ENCODE peak calls at places on chromosomes 5 and 9, in seven cellular contexts. S is epithelial cell of esophagus; O is CD8-positive, alpha-beta T cell; T is adrenal gland; F is left ventricle myocardium inferior; A is tibial nerve; R is AG04450. Q is an unnamed sample.

GRCh38 chr9:127370147-127370579 is 26.8 kb upstream of the SLC2A8 start:
- DNase-seq in S (no peak), O (no peak), T (no peak), F (no peak), A (no peak), R (no peak), Q (no peak)

GRCh38 chr5:151923865-151924264 is 786 bp downstream of the GLRA1 start:
- DNase-seq in S (peak; percentile 41), O (no peak), T (no peak), F (no peak), A (no peak), R (no peak), Q (no peak)

GRCh38 chr9:87518702-87519335 is 21.2 kb downstream of the DAPK1 start:
- DNase-seq in S (peak; percentile 21), O (no peak), T (peak; percentile 72), F (peak; percentile 60), A (peak; percentile 40), R (no peak), Q (peak; percentile 32)

GRCh38 chr5:137019229-137019628 is 479.9 kb downstream of the SPOCK1 start:
- DNase-seq in S (no peak), O (no peak), T (no peak), F (no peak), A (no peak), R (no peak), Q (no peak)

GRCh38 chr5:82594097-82594496 is 315.9 kb upstream of the RPS23 start:
- DNase-seq in S (peak; percentile 50), O (no peak), T (no peak), F (no peak), A (no peak), R (no peak), Q (no peak)

GRCh38 chr9:82105729-82106128 is 117.2 kb downstream of the SPATA31D1 start:
- DNase-seq in S (no peak), O (no peak), T (no peak), F (no peak), A (no peak), R (no peak), Q (peak; percentile 19)

GRCh38 chr5:134083517-134083916 is 31.0 kb upstream of the TCF7 start:
- DNase-seq in S (no peak), O (no peak), T (no peak), F (no peak), A (no peak), R (no peak), Q (no peak)

GRCh38 chr9:109274768-109275596 is 45.9 kb downstream of the EPB41L4B start:
- DNase-seq in S (no peak), O (no peak), T (no peak), F (no peak), A (no peak), R (no peak), Q (peak; percentile 87)

GRCh38 chr9:134344068-134344820 is 18.0 kb downstream of the RXRA start:
- DNase-seq in S (no peak), O (peak; percentile 26), T (peak; percentile 61), F (peak; percentile 77), A (no peak), R (no peak), Q (no peak)

GRCh38 chr5:1799110-1799601 is 481 bp downstream of the MRPL36 start:
- DNase-seq in S (peak; percentile 15), O (no peak), T (peak; percentile 33), F (no peak), A (no peak), R (no peak), Q (no peak)

GRCh38 chr9:134575817-134576176 is 65.8 kb upstream of the COL5A1 start:
- DNase-seq in S (no peak), O (no peak), T (no peak), F (no peak), A (no peak), R (no peak), Q (no peak)

GRCh38 chr5:147963948-147964693 is 57.8 kb upstream of the C5orf46 start:
- DNase-seq in S (peak; percentile 60), O (no peak), T (no peak), F (no peak), A (no peak), R (no peak), Q (peak; percentile 14)

GRCh38 chr9:121322037-121322736 is 47.9 kb downstream of the STOM start:
- DNase-seq in S (peak; percentile 98), O (no peak), T (no peak), F (no peak), A (no peak), R (peak; percentile 91), Q (no peak)

GRCh38 chr9:137970098-137970497 is 92.5 kb downstream of the CACNA1B start:
- DNase-seq in S (no peak), O (no peak), T (no peak), F (no peak), A (no peak), R (no peak), Q (no peak)

GRCh38 chr9:83978992-83979811 is 813 bp downstream of the HNRNPK start:
- DNase-seq in S (peak; percentile 81), O (peak; percentile 78), T (peak; percentile 93), F (peak; percentile 86), A (peak; percentile 60), R (peak; percentile 59), Q (peak; percentile 92)

GRCh38 chr5:125551797-125552196 is 805.4 kb upstream of the ZNF608 start:
- DNase-seq in S (no peak), O (no peak), T (no peak), F (no peak), A (no peak), R (no peak), Q (no peak)

GRCh38 chr9:93096131-93096802 is at the start of gene CARD19:
- DNase-seq in S (peak; percentile 47), O (no peak), T (peak; percentile 72), F (peak; percentile 59), A (peak; percentile 43), R (no peak), Q (peak; percentile 88)

GRCh38 chr5:150350524-150351344 is 6.8 kb upstream of the TCOF1 start:
- DNase-seq in S (peak; percentile 76), O (peak; percentile 7), T (peak; percentile 82), F (peak; percentile 63), A (peak; percentile 52), R (peak; percentile 43), Q (peak; percentile 77)

GRCh38 chr5:133440467-133441115 is 171.8 kb downstream of the FSTL4 start:
- DNase-seq in S (peak; percentile 29), O (no peak), T (no peak), F (no peak), A (no peak), R (no peak), Q (no peak)

GRCh38 chr5:117220730-117221129 is 646.1 kb upstream of the SEMA6A start:
- DNase-seq in S (peak; percentile 4), O (no peak), T (no peak), F (no peak), A (no peak), R (no peak), Q (no peak)

GRCh38 chr9:93224591-93224990 is 40.7 kb downstream of the WNK2 start:
- DNase-seq in S (peak; percentile 98), O (no peak), T (no peak), F (no peak), A (no peak), R (no peak), Q (peak; percentile 42)

GRCh38 chr9:120652902-120653301 is 61.4 kb downstream of the MEGF9 start:
- DNase-seq in S (no peak), O (no peak), T (no peak), F (no peak), A (no peak), R (no peak), Q (no peak)

GRCh38 chr5:172150514-172151425 is 37.3 kb downstream of the STK10 start:
- DNase-seq in S (no peak), O (peak; percentile 7), T (peak; percentile 45), F (peak; percentile 64), A (no peak), R (no peak), Q (peak; percentile 37)

GRCh38 chr5:165029471-165029870 is 1524.1 kb downstream of the MAT2B start:
- DNase-seq in S (peak; percentile 15), O (no peak), T (no peak), F (no peak), A (no peak), R (no peak), Q (no peak)

GRCh38 chr9:124291801-124292396 is 34.1 kb downstream of the NEK6 start:
- DNase-seq in S (no peak), O (no peak), T (no peak), F (peak; percentile 41), A (no peak), R (no peak), Q (no peak)

DNA sequence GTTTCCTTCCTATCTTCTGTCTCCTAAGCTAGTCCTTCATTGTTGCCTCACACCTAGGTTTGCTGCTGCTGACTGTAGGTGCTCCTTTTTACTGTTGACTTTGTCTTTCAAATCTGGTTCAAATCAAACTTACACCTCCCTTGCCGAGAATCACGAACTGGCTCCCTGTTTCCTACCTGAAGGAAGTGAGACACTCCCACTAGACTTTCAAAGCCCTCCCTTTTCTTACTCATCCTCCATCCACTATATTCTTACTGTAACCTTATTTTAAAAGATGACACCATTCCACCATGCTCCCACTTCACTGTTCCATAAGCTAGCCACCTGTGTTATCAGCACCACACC is 10.5 kb downstream of the OCLN start:
- DNase-seq in S (peak; percentile 74), O (no peak), T (no peak), F (no peak), A (no peak), R (no peak), Q (no peak)
- H3K4me3 ChIP-seq in S (no peak overlapping the region), O (no peak overlapping the region), T (no peak overlapping the region), F (no peak overlapping the region), A (no peak overlapping the region), R (no peak overlapping the region), Q (no peak overlapping the region)

GRCh38 chr5:157506066-157506590 is 46.1 kb downstream of the NIPAL4 start:
- DNase-seq in S (no peak), O (no peak), T (no peak), F (no peak), A (no peak), R (no peak), Q (no peak)
- TF ChIP-seq CTCF in S (no peak), O (no peak), T (no peak), F (no peak), A (no peak), R (no peak), Q (no peak)

GRCh38 chr5:88861213-88861612 is 21.8 kb downstream of the MEF2C start:
- DNase-seq in S (peak; percentile 85), O (no peak), T (no peak), F (no peak), A (no peak), R (no peak), Q (no peak)
- H3K4me3 ChIP-seq in S (no peak overlapping the region), O (no peak overlapping the region), T (no peak overlapping the region), F (no peak overlapping the region), A (no peak overlapping the region), R (no peak overlapping the region), Q (no peak overlapping the region)

GRCh38 chr9:21251162-21251561 is 11.4 kb upstream of the IFNA14 start:
- DNase-seq in S (no peak), O (no peak), T (no peak), F (no peak), A (no peak), R (no peak), Q (no peak)

GRCh38 chr9:21251638-21252037 is 11.8 kb upstream of the IFNA14 start:
- DNase-seq in S (no peak), O (no peak), T (no peak), F (no peak), A (no peak), R (no peak), Q (no peak)

GRCh38 chr9:21255538-21256212 is 15.9 kb upstream of the IFNA14 start:
- DNase-seq in S (no peak), O (no peak), T (no peak), F (no peak), A (no peak), R (no peak), Q (no peak)

GRCh38 chr9:21252727-21253547 is 13.1 kb upstream of the IFNA14 start:
- DNase-seq in S (peak; percentile 45), O (no peak), T (peak; percentile 12), F (peak; percentile 24), A (no peak), R (no peak), Q (peak; percentile 24)
- TF ChIP-seq CTCF in S (peak; percentile 69), O (peak; percentile 66), T (peak; percentile 48), F (peak; percentile 54), A (peak; percentile 44), R (peak; percentile 32), Q (no peak)

Q was measured in mucosa of descending colon.